ENCODE peak calls at places on chromosomes 1 and 21, in seven cellular contexts. G is IMR-90, B is H9, X is mesendoderm, Z is H1, K is mesenchymal stem cell, P is trophoblast cell. H is an unnamed sample.

GRCh38 chr21:43331962-43332458 is 94.9 kb downstream of the SIK1 start:
- DNase-seq in X (no peak), G (peak), K (peak), P (no peak), Z (no peak), B (no peak), H (no peak)

GRCh38 chr1:212432163-212432705 is 486 bp upstream of the NENF start:
- DNase-seq in X (no peak), G (no peak), P (no peak), B (no peak), Z (no peak), K (no peak), H (no peak)

GRCh38 chr1:223819730-223820514 is 25.8 kb downstream of the TP53BP2 start:
- DNase-seq in G (peak), Z (no peak), P (no peak), K (peak), B (no peak), X (peak), H (no peak)

GRCh38 chr21:32065654-32066053 is 192.8 kb downstream of the HUNK start:
- DNase-seq in P (no peak), K (no peak), X (no peak), G (no peak), Z (no peak), B (no peak), H (no peak)

GRCh38 chr1:152906023-152906565 is 2.3 kb upstream of the IVL start:
- DNase-seq in X (peak), P (peak), G (peak), B (no peak), K (no peak), Z (no peak), H (no peak)

GRCh38 chr1:83705091-83705490 is 293.8 kb downstream of the TTLL7 start:
- DNase-seq in K (peak), B (no peak), P (no peak), Z (no peak), X (peak), G (no peak), H (no peak)

GRCh38 chr21:25572895-25573310 is 34.4 kb downstream of the MRPL39 start:
- DNase-seq in G (peak), X (no peak), Z (no peak), K (peak), P (no peak), B (no peak), H (no peak)

GRCh38 chr1:169289016-169289415 is 78.6 kb downstream of the NME7 start:
- DNase-seq in G (no peak), K (no peak), P (no peak), Z (no peak), X (peak), B (no peak), H (no peak)

GRCh38 chr1:43982241-43982640 is 3.2 kb downstream of the B4GALT2 start:
- DNase-seq in P (no peak), Z (no peak), B (no peak), G (no peak), X (no peak), K (no peak), H (no peak)

GRCh38 chr1:66276229-66276628 is 257.7 kb upstream of the SGIP1 start:
- DNase-seq in G (no peak), X (no peak), Z (no peak), K (no peak), B (no peak), P (no peak), H (no peak)

GRCh38 chr1:215875236-215875635 is 308.1 kb downstream of the KCTD3 start:
- DNase-seq in K (no peak), G (no peak), P (no peak), B (no peak), X (no peak), Z (no peak), H (no peak)

GRCh38 chr1:212471286-212471685 is 38.6 kb downstream of the NENF start:
- DNase-seq in G (no peak), X (no peak), K (no peak), Z (no peak), P (no peak), B (no peak), H (no peak)

GRCh38 chr21:36237441-36237840 is 80.8 kb downstream of the DOP1B start:
- DNase-seq in Z (no peak), B (no peak), K (no peak), X (no peak), G (no peak), P (no peak), H (no peak)

GRCh38 chr1:9455487-9456237 is 83.6 kb upstream of the SLC25A33 start:
- DNase-seq in B (peak), K (peak), Z (peak), G (peak), P (peak), X (peak), H (peak)

GRCh38 chr1:246836169-246836568 is 95.6 kb downstream of the AHCTF1 start:
- DNase-seq in X (no peak), P (no peak), Z (no peak), G (peak), B (no peak), K (peak), H (no peak)

GRCh38 chr1:110229348-110230001 is 19.4 kb downstream of the KCNC4 start:
- DNase-seq in X (no peak), K (no peak), P (no peak), Z (no peak), G (no peak), B (peak), H (no peak)

GRCh38 chr1:5514519-5515183 is 477.6 kb downstream of the NPHP4 start:
- DNase-seq in K (peak), Z (peak), P (peak), G (peak), X (peak), B (peak), H (peak)

GRCh38 chr1:248924696-248925532 is 18.9 kb downstream of the PGBD2 start:
- DNase-seq in G (peak), B (peak), Z (no peak), X (peak), P (no peak), K (peak), H (no peak)

GRCh38 chr1:12179111-12179519 is 12.3 kb downstream of the TNFRSF1B start:
- DNase-seq in P (peak), X (no peak), B (no peak), K (peak), Z (no peak), G (peak), H (no peak)

GRCh38 chr1:186220101-186220500 is 155.0 kb downstream of the TPR start:
- DNase-seq in K (peak), Z (no peak), X (no peak), G (no peak), P (no peak), B (no peak), H (no peak)

GRCh38 chr1:203675596-203676347 is 49.1 kb downstream of the ATP2B4 start:
- DNase-seq in Z (no peak), P (no peak), K (no peak), B (no peak), X (no peak), G (no peak), H (no peak)

GRCh38 chr21:34642211-34643075 is 26.4 kb upstream of the CLIC6 start:
- DNase-seq in G (peak), P (no peak), Z (no peak), K (peak), X (no peak), B (no peak), H (no peak)

GRCh38 chr1:14996133-14997050 is 157.2 kb upstream of the TMEM51 start:
- DNase-seq in G (peak), B (no peak), X (peak), P (peak), K (peak), Z (no peak), H (peak)

GRCh38 chr1:42807056-42807668 is 9.8 kb upstream of the ERMAP start:
- DNase-seq in B (no peak), G (no peak), P (no peak), K (no peak), X (no peak), Z (no peak), H (no peak)

GRCh38 chr1:64135501-64136245 is 67.8 kb upstream of the UBE2U start:
- DNase-seq in B (no peak), X (no peak), Z (no peak), K (peak), P (no peak), G (no peak), H (no peak)

GRCh38 chr1:109814993-109815786 is 51.5 kb upstream of the EPS8L3 start:
- DNase-seq in X (no peak), K (no peak), Z (no peak), B (peak), P (no peak), G (no peak), H (no peak)

DNA sequence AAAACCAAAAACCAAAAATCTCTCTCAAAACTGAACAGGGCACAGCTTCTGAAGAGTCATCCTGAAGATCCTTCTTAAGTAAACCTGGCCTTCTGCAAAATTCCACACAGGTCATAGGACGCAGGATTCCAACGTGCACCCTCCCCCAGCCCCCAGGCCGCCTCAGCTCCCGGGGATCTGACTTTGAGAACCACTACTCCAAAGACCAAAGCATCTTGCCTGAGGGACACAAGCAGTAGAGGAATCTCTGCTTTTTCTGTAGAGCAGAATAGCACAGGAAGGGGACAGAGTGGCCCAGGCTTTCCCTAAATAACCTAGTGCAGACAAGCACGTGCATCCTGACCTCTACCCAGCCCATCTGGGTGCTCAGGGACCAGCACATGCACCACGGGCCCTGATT is 104.8 kb upstream of the VAMP3 start:
- DNase-seq in P (no peak), G (no peak), Z (no peak), K (no peak), B (no peak), X (no peak), H (no peak)
- H3K18ac ChIP-seq in P (no peak), G (no peak), Z (no peak), K (no peak), B (no peak), X (no peak), H (peak)

DNA sequence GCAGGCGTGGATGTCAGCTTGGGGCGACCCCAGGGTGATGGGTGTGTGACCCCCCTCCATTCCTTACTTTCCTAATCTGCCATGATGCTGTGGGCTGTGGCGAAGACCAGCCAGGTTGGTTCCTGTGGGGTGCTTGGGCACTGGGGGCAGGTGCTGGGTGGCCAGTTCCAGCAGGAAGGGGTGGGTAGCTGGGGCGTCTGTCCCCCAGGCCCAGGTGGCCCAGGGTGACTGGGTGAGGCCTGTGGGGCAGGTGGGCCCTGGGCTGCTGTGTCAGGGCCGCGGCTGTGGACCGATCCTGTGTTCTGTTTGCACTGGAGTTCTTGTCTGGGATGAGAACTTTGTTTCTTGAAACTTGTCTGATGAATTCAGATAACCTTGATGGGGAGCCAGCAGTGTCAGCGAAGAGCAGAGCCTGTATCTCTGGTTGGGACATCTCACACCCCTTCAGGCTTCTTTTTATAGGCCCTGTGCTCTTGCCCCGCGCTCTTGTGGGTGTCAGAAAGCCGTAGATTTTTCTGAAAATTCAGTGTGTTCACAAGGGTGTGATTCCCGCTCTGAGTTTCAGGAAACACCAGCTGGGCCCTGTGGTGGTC is 3.7 kb downstream of the PRKCZ start:
- DNase-seq in X (no peak), G (no peak), B (no peak), Z (no peak), P (no peak), K (no peak), H (no peak)
- H3K23ac ChIP-seq in X (no peak), G (no peak), B (no peak), Z (no peak), P (no peak), K (no peak), H (peak)

GRCh38 chr1:167083871-167084270 is 6.3 kb downstream of the GPA33 start:
- DNase-seq in B (no peak), X (no peak), Z (no peak), K (no peak), P (no peak), G (no peak), H (no peak)
- H3K18ac ChIP-seq in B (no peak), X (no peak), Z (no peak), K (no peak), P (no peak), G (no peak), H (no peak)

GRCh38 chr1:218990019-218990418 is 183.7 kb upstream of the LYPLAL1 start:
- DNase-seq in K (no peak), B (no peak), X (no peak), G (no peak), P (no peak), Z (no peak), H (no peak)

GRCh38 chr1:218986816-218987215 is 186.9 kb upstream of the LYPLAL1 start:
- DNase-seq in X (no peak), P (no peak), Z (no peak), B (no peak), K (no peak), G (no peak), H (no peak)

GRCh38 chr1:218996362-218996761 is 177.3 kb upstream of the LYPLAL1 start:
- DNase-seq in Z (no peak), G (no peak), P (no peak), X (no peak), B (no peak), K (no peak), H (no peak)

GRCh38 chr1:218994615-218995014 is 179.1 kb upstream of the LYPLAL1 start:
- DNase-seq in Z (no peak), K (no peak), P (no peak), B (no peak), X (no peak), G (no peak), H (no peak)

GRCh38 chr1:218991089-218991488 is 182.6 kb upstream of the LYPLAL1 start:
- DNase-seq in K (no peak), P (no peak), B (no peak), Z (no peak), X (no peak), G (no peak), H (no peak)
- H3K23ac ChIP-seq in K (no peak), P (no peak), B (no peak), Z (no peak), X (no peak), G (no peak), H (no peak)

GRCh38 chr1:214127705-214128104 is 139.9 kb downstream of the PROX1 start:
- DNase-seq in K (no peak), B (no peak), G (no peak), Z (no peak), X (no peak), P (no peak), H (no peak)
- H3K18ac ChIP-seq in K (no peak), B (no peak), G (no peak), Z (no peak), X (no peak), P (no peak), H (no peak)

DNA sequence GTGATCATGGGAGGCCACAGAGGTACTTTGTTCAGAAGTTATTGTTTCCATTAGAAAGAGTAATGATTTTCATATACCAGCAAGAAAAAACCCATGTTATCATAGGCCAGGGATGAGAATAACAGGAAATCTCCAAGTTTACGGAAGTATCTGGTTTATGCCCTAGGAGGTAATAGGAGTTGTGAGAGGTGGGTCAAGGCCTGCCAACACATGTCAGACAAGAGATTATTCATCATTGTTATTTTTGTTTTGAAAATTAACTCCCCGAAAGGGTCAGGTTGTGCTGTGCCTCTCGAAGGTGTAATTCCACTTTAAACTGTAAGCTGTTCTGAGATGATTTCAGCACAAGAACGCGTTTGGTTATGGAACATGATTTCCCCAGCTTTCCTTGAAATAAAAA is 218.4 kb downstream of the CAMTA1 start:
- DNase-seq in K (no peak), B (no peak), G (no peak), X (no peak), P (no peak), Z (no peak), H (no peak)
- H3K23ac ChIP-seq in K (no peak), B (no peak), G (no peak), X (no peak), P (no peak), Z (no peak), H (no peak)

GRCh38 chr1:209627349-209628196 is 24.7 kb downstream of the LAMB3 start:
- DNase-seq in B (peak), G (peak), P (peak), K (peak), X (peak), Z (peak), H (peak)
- H3K18ac ChIP-seq in B (peak), G (no peak), P (no peak), K (peak), X (no peak), Z (peak), H (peak)

GRCh38 chr1:91135799-91136198 is 114.0 kb upstream of the ZNF644 start:
- DNase-seq in Z (no peak), B (no peak), G (no peak), X (no peak), P (no peak), K (no peak), H (no peak)
- H3K23ac ChIP-seq in Z (no peak), B (no peak), G (no peak), X (no peak), P (no peak), K (no peak), H (no peak)